ENCODE peak calls at places on chromosomes 13 and 19, in six cellular contexts. T, D, H, R, W and N are unnamed samples.

GRCh38 chr13:105908581-105908980 is 626.9 kb downstream of the EFNB2 start:
- DNase-seq in T (peak; percentile 52), D (no peak), H (no peak), R (no peak), W (peak; percentile 9), N (no peak)

GRCh38 chr13:30464496-30465351 is 1.0 kb downstream of the HMGB1 start:
- DNase-seq in T (peak; percentile 84), D (peak; percentile 85), H (peak; percentile 47), R (peak; percentile 24), W (no peak), N (no peak)

GRCh38 chr19:45852941-45853340 is 10.0 kb downstream of the SYMPK start:
- DNase-seq in T (no peak), D (no peak), H (no peak), R (no peak), W (no peak), N (no peak)

GRCh38 chr13:100913143-100913542 is 238.5 kb upstream of the TMTC4 start:
- DNase-seq in T (no peak), D (no peak), H (no peak), R (no peak), W (no peak), N (no peak)

GRCh38 chr13:90118467-90119071 is 1228.9 kb upstream of the MIR17HG start:
- DNase-seq in T (no peak), D (no peak), H (peak; percentile 55), R (no peak), W (no peak), N (no peak)

GRCh38 chr19:681029-681626 is 4.9 kb downstream of the FSTL3 start:
- DNase-seq in T (no peak), D (peak; percentile 97), H (peak; percentile 86), R (no peak), W (no peak), N (no peak)

GRCh38 chr13:67792151-67792665 is 562.1 kb upstream of the PCDH9 start:
- DNase-seq in T (peak; percentile 4), D (no peak), H (no peak), R (no peak), W (no peak), N (no peak)

GRCh38 chr19:11539495-11540365 is 1.1 kb downstream of the CNN1 start:
- DNase-seq in T (no peak), D (peak; percentile 73), H (no peak), R (no peak), W (no peak), N (no peak)

GRCh38 chr13:114043421-114044053 is 69.7 kb upstream of the C13orf46 start:
- DNase-seq in T (peak; percentile 64), D (peak; percentile 81), H (no peak), R (no peak), W (peak; percentile 79), N (no peak)

GRCh38 chr19:4717191-4717965 is 6.3 kb downstream of the DPP9 start:
- DNase-seq in T (peak; percentile 84), D (no peak), H (peak; percentile 80), R (peak; percentile 98), W (no peak), N (no peak)

GRCh38 chr13:23993439-23993980 is 96.2 kb upstream of the C1QTNF9B start:
- DNase-seq in T (peak; percentile 50), D (no peak), H (no peak), R (no peak), W (no peak), N (no peak)

GRCh38 chr19:16106121-16106520 is 5.6 kb upstream of the RAB8A start:
- DNase-seq in T (no peak), D (no peak), H (no peak), R (peak; percentile 47), W (no peak), N (peak; percentile 27)

GRCh38 chr13:29182216-29182615 is 362.1 kb downstream of the MTUS2 start:
- DNase-seq in T (no peak), D (no peak), H (no peak), R (no peak), W (no peak), N (no peak)

GRCh38 chr19:55147408-55148251 is 1.4 kb downstream of the TNNT1 start:
- DNase-seq in T (no peak), D (no peak), H (peak; percentile 15), R (no peak), W (no peak), N (no peak)

GRCh38 chr13:110308377-110309158 is 1.5 kb downstream of the COL4A2 start:
- DNase-seq in T (peak; percentile 72), D (no peak), H (peak; percentile 53), R (peak; percentile 32), W (no peak), N (no peak)

GRCh38 chr13:110310541-110311491 is 3.7 kb downstream of the COL4A2 start:
- DNase-seq in T (no peak), D (no peak), H (no peak), R (no peak), W (no peak), N (no peak)

GRCh38 chr13:110309159-110309476 is 2.0 kb downstream of the COL4A2 start:
- DNase-seq in T (no peak), D (no peak), H (no peak), R (no peak), W (no peak), N (no peak)

GRCh38 chr13:110307697-110308376 is 753 bp downstream of the COL4A2 start:
- DNase-seq in T (no peak), D (no peak), H (no peak), R (no peak), W (no peak), N (no peak)

DNA sequence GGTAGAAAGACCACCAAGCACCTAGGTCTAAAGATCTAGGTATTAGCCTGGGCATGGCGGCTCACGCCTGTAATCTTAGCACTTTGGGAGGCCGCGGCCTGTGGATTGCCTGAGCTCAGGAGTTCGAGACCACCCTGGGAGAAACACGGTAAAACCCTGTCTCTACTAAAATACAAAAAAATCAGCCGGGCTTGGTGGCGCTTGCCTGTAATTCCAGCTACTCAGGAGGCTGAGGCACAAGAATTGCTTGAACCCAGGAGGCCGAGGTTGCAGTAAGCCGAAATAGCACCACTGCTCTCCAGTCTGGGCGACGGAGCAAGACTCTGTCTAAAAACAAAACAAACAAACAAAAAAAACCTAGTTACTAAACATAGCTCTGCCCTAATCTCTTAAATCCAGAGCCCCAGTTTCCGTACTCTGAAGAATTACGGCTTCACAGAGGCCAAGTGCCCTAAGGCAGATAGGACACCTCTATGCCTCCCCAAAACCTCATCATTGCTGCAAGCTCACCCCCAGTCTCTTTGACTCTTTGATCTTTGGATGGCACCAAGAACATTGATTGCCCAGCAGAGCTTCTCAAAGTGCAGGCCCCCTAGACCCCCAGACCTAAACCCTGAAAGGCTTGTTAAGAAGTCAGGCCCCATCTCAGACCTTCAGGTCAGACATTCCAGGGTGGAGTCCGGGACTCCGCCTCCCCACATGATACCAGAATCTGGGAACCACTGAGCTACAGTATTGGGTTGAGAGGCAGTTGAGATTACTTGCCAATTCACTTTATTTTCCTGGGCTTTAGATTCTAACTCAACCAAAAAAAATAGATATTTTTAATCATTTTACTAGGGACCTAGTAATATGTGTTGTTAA is 2.8 kb downstream of the COL4A2 start:
- DNase-seq in T (no peak), D (no peak), H (no peak), R (no peak), W (no peak), N (no peak)
- H3K4me3 ChIP-seq in T (peak overlapping the region; percentile 77), D (no peak overlapping the region), H (no peak overlapping the region), R (no peak overlapping the region), W (peak overlapping the region; percentile 87), N (peak overlapping the region; percentile 80)

GRCh38 chr13:110045919-110046318 is 259.5 kb upstream of the IRS2 start:
- DNase-seq in T (no peak), D (no peak), H (no peak), R (no peak), W (no peak), N (no peak)

GRCh38 chr13:110042253-110042652 is 255.9 kb upstream of the IRS2 start:
- DNase-seq in T (no peak), D (no peak), H (no peak), R (no peak), W (no peak), N (no peak)

GRCh38 chr13:110045202-110045601 is 258.8 kb upstream of the IRS2 start:
- DNase-seq in T (no peak), D (no peak), H (no peak), R (no peak), W (no peak), N (no peak)

GRCh38 chr13:110047511-110047910 is 259.4 kb downstream of the COL4A1 start:
- DNase-seq in T (peak; percentile 81), D (no peak), H (peak; percentile 10), R (peak; percentile 85), W (no peak), N (peak; percentile 90)

DNA sequence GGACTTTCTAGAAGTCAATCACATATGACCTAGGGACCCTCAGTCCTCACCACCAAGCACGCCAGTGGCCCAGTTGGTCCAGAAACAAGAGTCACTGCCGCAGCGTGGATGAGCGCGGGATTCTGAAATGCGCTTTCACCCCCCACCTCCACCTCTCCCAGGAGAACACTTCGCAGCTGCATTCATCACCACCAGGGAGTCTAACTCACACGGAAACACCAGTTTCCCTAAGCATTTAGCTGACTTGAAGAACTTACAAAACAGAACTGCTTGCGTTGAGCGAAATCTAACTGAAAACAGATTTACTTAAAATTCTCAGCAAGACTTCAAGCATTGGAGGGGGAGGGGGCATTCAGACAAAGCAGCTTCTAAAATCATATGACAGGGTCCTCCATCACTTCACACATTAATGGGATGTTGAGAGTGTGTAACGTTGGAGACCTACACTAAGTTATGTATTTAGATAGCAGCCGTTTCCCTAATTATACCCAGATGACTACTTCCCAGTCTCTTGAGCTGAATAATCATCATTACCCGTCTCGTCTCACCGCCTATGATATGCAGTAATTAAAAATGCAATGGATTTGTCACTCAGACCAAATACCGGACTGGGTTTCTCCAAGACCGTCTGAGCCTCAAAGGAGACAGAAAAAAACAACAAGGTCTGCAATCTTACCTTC is 258.3 kb upstream of the IRS2 start:
- DNase-seq in T (peak; percentile 35), D (no peak), H (no peak), R (no peak), W (peak; percentile 56), N (no peak)
- TF ChIP-seq CTCF in T (no peak), D (no peak), H (no peak), R (no peak), W (no peak), N (no peak)

DNA sequence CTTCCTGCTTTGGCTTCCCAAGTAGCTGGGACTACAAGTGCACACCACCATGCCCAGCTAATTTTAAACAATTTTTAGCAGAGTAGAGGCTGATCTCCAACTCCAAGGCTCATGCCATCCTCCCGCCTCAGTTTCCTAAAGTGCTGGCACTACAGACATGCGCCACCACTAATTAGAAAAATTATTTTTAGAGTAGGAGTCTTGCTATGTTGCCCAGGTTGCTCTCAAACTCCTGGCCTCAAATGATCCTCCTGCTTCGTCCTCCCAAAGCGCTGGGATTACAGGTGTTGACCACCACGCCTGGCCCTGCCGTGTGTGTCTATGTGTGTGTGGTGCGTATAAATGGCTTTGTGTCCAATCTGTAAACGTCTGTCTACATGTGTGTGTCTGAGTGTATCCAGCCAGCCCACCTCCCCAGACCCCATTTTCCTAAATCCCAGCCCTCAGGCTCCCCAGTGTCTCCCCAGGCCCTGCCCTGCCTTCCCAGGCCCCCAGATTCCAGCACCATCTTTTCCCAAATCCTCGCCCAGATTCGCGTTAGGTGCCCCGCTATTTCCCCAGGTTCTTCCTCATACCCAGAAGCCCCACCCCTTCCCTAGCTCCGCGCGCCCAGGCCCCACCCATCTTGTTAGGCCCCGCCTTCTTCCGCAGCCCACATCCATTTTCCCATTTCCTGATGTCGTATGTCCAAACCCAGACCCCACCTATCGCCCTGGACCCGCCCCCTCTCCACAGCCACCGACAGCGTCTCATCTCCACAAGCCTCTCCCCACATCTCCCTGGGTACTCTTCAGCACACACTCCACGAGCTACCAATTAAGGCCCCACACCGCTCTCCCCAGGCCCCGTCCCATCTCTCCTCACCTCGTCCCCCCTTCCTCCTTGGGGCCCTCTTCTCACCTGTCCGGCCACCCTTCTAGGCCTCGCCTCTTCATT is 24.9 kb downstream of the SLC8A2 start:
- DNase-seq in T (no peak), D (peak; percentile 93), H (peak; percentile 16), R (peak; percentile 55), W (no peak), N (no peak)
- H3K4me3 ChIP-seq in T (no peak overlapping the region), D (peak overlapping the region; percentile 58), H (no peak overlapping the region), R (peak overlapping the region; percentile 25), W (no peak overlapping the region), N (peak overlapping the region; percentile 41)

GRCh38 chr13:43307921-43308433 is 284.6 kb downstream of the DNAJC15 start:
- DNase-seq in T (peak; percentile 90), D (peak; percentile 97), H (peak; percentile 16), R (peak; percentile 86), W (peak; percentile 85), N (peak; percentile 63)
- TF ChIP-seq CTCF in T (no peak), D (peak; percentile 7), H (no peak), R (no peak), W (no peak), N (no peak)